ENCODE peak calls at places on chromosomes 6 and 20, in seven cellular contexts. L, C, G, D, H, O and Y are unnamed samples.

GRCh38 chr6:31186052-31186734 is 15.7 kb upstream of the POU5F1 start:
- DNase-seq in L (peak), C (no peak), G (no peak), D (no peak), H (no peak), O (no peak), Y (no peak)

GRCh38 chr6:13278184-13278583 is 50.2 kb downstream of the TBC1D7 start:
- DNase-seq in L (no peak), C (no peak), G (peak), D (no peak), H (no peak), O (no peak), Y (no peak)

GRCh38 chr6:132236281-132236680 is 165.0 kb downstream of the MOXD1 start:
- DNase-seq in L (no peak), C (no peak), G (no peak), D (no peak), H (no peak), O (no peak), Y (no peak)

GRCh38 chr6:373773-374724 is 17.5 kb upstream of the IRF4 start:
- DNase-seq in L (no peak), C (no peak), G (no peak), D (no peak), H (no peak), O (no peak), Y (no peak)

GRCh38 chr6:72422126-72422680 is 199.7 kb upstream of the KCNQ5 start:
- DNase-seq in L (no peak), C (no peak), G (no peak), D (no peak), H (no peak), O (no peak), Y (no peak)

GRCh38 chr6:105832358-105832757 is 253.8 kb upstream of the PRDM1 start:
- DNase-seq in L (no peak), C (no peak), G (no peak), D (no peak), H (no peak), O (no peak), Y (no peak)

GRCh38 chr6:32843321-32843978 is 397 bp downstream of the PSMB8 start:
- DNase-seq in L (no peak), C (no peak), G (no peak), D (no peak), H (no peak), O (no peak), Y (no peak)

GRCh38 chr20:39468703-39469102 is 506.6 kb downstream of the DHX35 start:
- DNase-seq in L (no peak), C (no peak), G (peak), D (no peak), H (no peak), O (no peak), Y (no peak)

GRCh38 chr6:146901940-146902816 is 302.0 kb upstream of the STXBP5 start:
- DNase-seq in L (no peak), C (no peak), G (no peak), D (no peak), H (no peak), O (no peak), Y (no peak)

GRCh38 chr6:11460001-11460668 is 77.4 kb upstream of the TMEM170B start:
- DNase-seq in L (no peak), C (no peak), G (no peak), D (no peak), H (peak), O (no peak), Y (no peak)

GRCh38 chr20:23195635-23196034 is 109.5 kb upstream of the CD93 start:
- DNase-seq in L (no peak), C (no peak), G (no peak), D (no peak), H (no peak), O (no peak), Y (no peak)

GRCh38 chr20:15632680-15633079 is 940.6 kb downstream of the KIF16B start:
- DNase-seq in L (no peak), C (no peak), G (no peak), D (no peak), H (no peak), O (no peak), Y (no peak)

GRCh38 chr6:12751694-12752304 is 35.2 kb downstream of the PHACTR1 start:
- DNase-seq in L (peak), C (no peak), G (peak), D (no peak), H (peak), O (no peak), Y (no peak)

GRCh38 chr6:112054001-112054400 is at the start of gene CCN6:
- DNase-seq in L (no peak), C (no peak), G (no peak), D (no peak), H (no peak), O (no peak), Y (no peak)

GRCh38 chr6:105041880-105042279 is 85.0 kb downstream of the LIN28B start:
- DNase-seq in L (no peak), C (no peak), G (no peak), D (no peak), H (no peak), O (no peak), Y (no peak)

GRCh38 chr6:125363010-125363359 is 61.2 kb upstream of the HDDC2 start:
- DNase-seq in L (no peak), C (no peak), G (peak), D (no peak), H (peak), O (no peak), Y (no peak)

GRCh38 chr6:154615483-154616025 is 105.1 kb upstream of the CNKSR3 start:
- DNase-seq in L (peak), C (no peak), G (peak), D (peak), H (peak), O (no peak), Y (peak)

GRCh38 chr6:113339173-113339572 is 518.0 kb upstream of the MARCKS start:
- DNase-seq in L (no peak), C (no peak), G (no peak), D (no peak), H (no peak), O (no peak), Y (no peak)

GRCh38 chr6:158431036-158431435 is 118.8 kb downstream of the TULP4 start:
- DNase-seq in L (no peak), C (no peak), G (no peak), D (no peak), H (no peak), O (no peak), Y (no peak)

GRCh38 chr6:13397359-13398080 is 69.2 kb upstream of the TBC1D7 start:
- DNase-seq in L (no peak), C (no peak), G (no peak), D (peak), H (no peak), O (no peak), Y (no peak)

GRCh38 chr6:144408151-144408550 is 123.0 kb downstream of the UTRN start:
- DNase-seq in L (peak), C (no peak), G (no peak), D (no peak), H (no peak), O (no peak), Y (no peak)

GRCh38 chr6:15523679-15524630 is 138.9 kb downstream of the DTNBP1 start:
- DNase-seq in L (no peak), C (no peak), G (no peak), D (no peak), H (no peak), O (no peak), Y (no peak)

GRCh38 chr20:11917663-11918062 is at the start of gene BTBD3:
- DNase-seq in L (peak), C (no peak), G (no peak), D (peak), H (no peak), O (no peak), Y (no peak)

GRCh38 chr6:62445521-62445920 is 159.5 kb upstream of the KHDRBS2 start:
- DNase-seq in L (no peak), C (no peak), G (no peak), D (no peak), H (no peak), O (no peak), Y (no peak)

GRCh38 chr6:24709014-24709711 is 9.8 kb downstream of the C6orf62 start:
- DNase-seq in L (no peak), C (no peak), G (no peak), D (no peak), H (no peak), O (no peak), Y (no peak)

GRCh38 chr6:36340671-36341454 is 4.2 kb upstream of the BNIP5 start:
- DNase-seq in L (peak), C (no peak), G (peak), D (peak), H (peak), O (peak), Y (peak)

GRCh38 chr6:95815389-95816056 is 200.3 kb upstream of the FUT9 start:
- DNase-seq in L (no peak), C (no peak), G (no peak), D (no peak), H (no peak), O (no peak), Y (no peak)

GRCh38 chr6:10154251-10154650 is 260.6 kb downstream of the TFAP2A start:
- DNase-seq in L (no peak), C (no peak), G (no peak), D (no peak), H (no peak), O (no peak), Y (no peak)

GRCh38 chr6:26233608-26234420 is 131.2 kb upstream of the BTN3A2 start:
- DNase-seq in L (no peak), C (peak), G (no peak), D (no peak), H (peak), O (peak), Y (no peak)

GRCh38 chr20:841568-842546 is 8.3 kb downstream of the FAM110A start:
- DNase-seq in L (no peak), C (no peak), G (peak), D (no peak), H (no peak), O (no peak), Y (no peak)

GRCh38 chr20:42678895-42679294 is 510.8 kb downstream of the PTPRT start:
- DNase-seq in L (no peak), C (no peak), G (peak), D (no peak), H (no peak), O (no peak), Y (no peak)

GRCh38 chr6:117168296-117169059 is 96.9 kb upstream of the VGLL2 start:
- DNase-seq in L (no peak), C (no peak), G (no peak), D (no peak), H (no peak), O (no peak), Y (no peak)

GRCh38 chr20:34525342-34525708 is 9.1 kb downstream of the DYNLRB1 start:
- DNase-seq in L (no peak), C (no peak), G (no peak), D (no peak), H (no peak), O (no peak), Y (no peak)

GRCh38 chr20:45845452-45845851 is 11.7 kb downstream of the ACOT8 start:
- DNase-seq in L (no peak), C (no peak), G (peak), D (no peak), H (no peak), O (no peak), Y (no peak)

GRCh38 chr6:73579851-73580246 is 59.0 kb upstream of the EEF1A1 start:
- DNase-seq in L (no peak), C (no peak), G (peak), D (no peak), H (peak), O (no peak), Y (peak)

GRCh38 chr20:24495266-24495665 is 25.8 kb downstream of the SYNDIG1 start:
- DNase-seq in L (no peak), C (no peak), G (no peak), D (no peak), H (no peak), O (no peak), Y (no peak)